ENCODE peak calls at places on chromosome X, in nine cellular contexts. One of them, this sample, is unnamed. For H3K4me1, the result is how much of the 10 kb centered on the place peaks cover.

GRCh38 chrX:48883729-48884128 is 13.8 kb downstream of the TIMM17B start:
- DNase-seq in CD8-positive, alpha-beta memory T cell: no peak
- DNase-seq in Peyer's patch: no peak
- DNase-seq in tibial nerve: no peak
- DNase-seq in heart right ventricle: no peak
- DNase-seq in CD8-positive, alpha-beta T cell: no peak
- DNase-seq in endodermal cell: no peak
- DNase-seq in adrenal gland: no peak
- DNase-seq in left ventricle myocardium inferior: no peak
- DNase-seq in this sample: peak

GRCh38 chrX:20989361-20989760 is 384.9 kb upstream of the CNKSR2 start:
- DNase-seq in CD8-positive, alpha-beta memory T cell: no peak
- DNase-seq in Peyer's patch: no peak
- DNase-seq in tibial nerve: no peak
- DNase-seq in heart right ventricle: no peak
- DNase-seq in CD8-positive, alpha-beta T cell: no peak
- DNase-seq in endodermal cell: no peak
- DNase-seq in adrenal gland: no peak
- DNase-seq in left ventricle myocardium inferior: no peak
- DNase-seq in this sample: no peak

GRCh38 chrX:45774961-45775360 is 574.3 kb upstream of the DIPK2B start:
- DNase-seq in CD8-positive, alpha-beta memory T cell: no peak
- DNase-seq in Peyer's patch: no peak
- DNase-seq in tibial nerve: no peak
- DNase-seq in heart right ventricle: peak
- DNase-seq in CD8-positive, alpha-beta T cell: no peak
- DNase-seq in endodermal cell: no peak
- DNase-seq in adrenal gland: no peak
- DNase-seq in left ventricle myocardium inferior: no peak
- DNase-seq in this sample: peak

GRCh38 chrX:46279214-46279924 is 265.9 kb downstream of the ZNF674 start:
- DNase-seq in CD8-positive, alpha-beta memory T cell: no peak
- DNase-seq in Peyer's patch: no peak
- DNase-seq in tibial nerve: no peak
- DNase-seq in heart right ventricle: no peak
- DNase-seq in CD8-positive, alpha-beta T cell: no peak
- DNase-seq in endodermal cell: no peak
- DNase-seq in adrenal gland: no peak
- DNase-seq in left ventricle myocardium inferior: no peak
- DNase-seq in this sample: no peak

GRCh38 chrX:113059714-113060113 is 219.1 kb upstream of the AMOT start:
- DNase-seq in CD8-positive, alpha-beta memory T cell: no peak
- DNase-seq in Peyer's patch: no peak
- DNase-seq in tibial nerve: no peak
- DNase-seq in heart right ventricle: no peak
- DNase-seq in CD8-positive, alpha-beta T cell: no peak
- DNase-seq in endodermal cell: no peak
- DNase-seq in adrenal gland: no peak
- DNase-seq in left ventricle myocardium inferior: no peak
- DNase-seq in this sample: no peak

GRCh38 chrX:101407167-101407747 is 468 bp downstream of the GLA start:
- DNase-seq in CD8-positive, alpha-beta memory T cell: no peak
- DNase-seq in Peyer's patch: no peak
- DNase-seq in tibial nerve: no peak
- DNase-seq in heart right ventricle: no peak
- DNase-seq in CD8-positive, alpha-beta T cell: no peak
- DNase-seq in endodermal cell: peak
- DNase-seq in adrenal gland: no peak
- DNase-seq in left ventricle myocardium inferior: no peak
- DNase-seq in this sample: no peak

GRCh38 chrX:24332868-24333267 is 19.0 kb upstream of the SUPT20HL2 start:
- DNase-seq in CD8-positive, alpha-beta memory T cell: no peak
- DNase-seq in Peyer's patch: no peak
- DNase-seq in tibial nerve: no peak
- DNase-seq in heart right ventricle: no peak
- DNase-seq in CD8-positive, alpha-beta T cell: no peak
- DNase-seq in endodermal cell: no peak
- DNase-seq in adrenal gland: no peak
- DNase-seq in left ventricle myocardium inferior: no peak
- DNase-seq in this sample: no peak

GRCh38 chrX:54495814-54496516 is at the start of gene FGD1:
- DNase-seq in CD8-positive, alpha-beta memory T cell: peak
- DNase-seq in Peyer's patch: peak
- DNase-seq in tibial nerve: peak
- DNase-seq in heart right ventricle: peak
- DNase-seq in CD8-positive, alpha-beta T cell: no peak
- DNase-seq in endodermal cell: peak
- DNase-seq in adrenal gland: peak
- DNase-seq in left ventricle myocardium inferior: peak
- DNase-seq in this sample: peak

GRCh38 chrX:11367609-11368430 is 74.6 kb downstream of the AMELX start:
- DNase-seq in CD8-positive, alpha-beta memory T cell: no peak
- DNase-seq in Peyer's patch: no peak
- DNase-seq in tibial nerve: no peak
- DNase-seq in heart right ventricle: no peak
- DNase-seq in CD8-positive, alpha-beta T cell: no peak
- DNase-seq in endodermal cell: no peak
- DNase-seq in adrenal gland: no peak
- DNase-seq in left ventricle myocardium inferior: no peak
- DNase-seq in this sample: no peak

GRCh38 chrX:39310925-39311324 is 509.7 kb downstream of the MID1IP1 start:
- DNase-seq in CD8-positive, alpha-beta memory T cell: no peak
- DNase-seq in Peyer's patch: no peak
- DNase-seq in tibial nerve: no peak
- DNase-seq in heart right ventricle: no peak
- DNase-seq in CD8-positive, alpha-beta T cell: no peak
- DNase-seq in endodermal cell: no peak
- DNase-seq in adrenal gland: no peak
- DNase-seq in left ventricle myocardium inferior: no peak
- DNase-seq in this sample: no peak

GRCh38 chrX:39307488-39307887 is 506.2 kb downstream of the MID1IP1 start:
- DNase-seq in CD8-positive, alpha-beta memory T cell: no peak
- DNase-seq in Peyer's patch: no peak
- DNase-seq in tibial nerve: no peak
- DNase-seq in heart right ventricle: no peak
- DNase-seq in CD8-positive, alpha-beta T cell: no peak
- DNase-seq in endodermal cell: no peak
- DNase-seq in adrenal gland: no peak
- DNase-seq in left ventricle myocardium inferior: no peak
- DNase-seq in this sample: no peak

GRCh38 chrX:39309721-39310152 is 508.5 kb downstream of the MID1IP1 start:
- DNase-seq in CD8-positive, alpha-beta memory T cell: peak
- DNase-seq in Peyer's patch: peak
- DNase-seq in tibial nerve: no peak
- DNase-seq in heart right ventricle: peak
- DNase-seq in CD8-positive, alpha-beta T cell: peak
- DNase-seq in endodermal cell: no peak
- DNase-seq in adrenal gland: peak
- DNase-seq in left ventricle myocardium inferior: peak
- DNase-seq in this sample: no peak

GRCh38 chrX:39308126-39308525 is 506.9 kb downstream of the MID1IP1 start:
- DNase-seq in CD8-positive, alpha-beta memory T cell: no peak
- DNase-seq in Peyer's patch: no peak
- DNase-seq in tibial nerve: no peak
- DNase-seq in heart right ventricle: no peak
- DNase-seq in CD8-positive, alpha-beta T cell: no peak
- DNase-seq in endodermal cell: no peak
- DNase-seq in adrenal gland: no peak
- DNase-seq in left ventricle myocardium inferior: no peak
- DNase-seq in this sample: no peak

DNA sequence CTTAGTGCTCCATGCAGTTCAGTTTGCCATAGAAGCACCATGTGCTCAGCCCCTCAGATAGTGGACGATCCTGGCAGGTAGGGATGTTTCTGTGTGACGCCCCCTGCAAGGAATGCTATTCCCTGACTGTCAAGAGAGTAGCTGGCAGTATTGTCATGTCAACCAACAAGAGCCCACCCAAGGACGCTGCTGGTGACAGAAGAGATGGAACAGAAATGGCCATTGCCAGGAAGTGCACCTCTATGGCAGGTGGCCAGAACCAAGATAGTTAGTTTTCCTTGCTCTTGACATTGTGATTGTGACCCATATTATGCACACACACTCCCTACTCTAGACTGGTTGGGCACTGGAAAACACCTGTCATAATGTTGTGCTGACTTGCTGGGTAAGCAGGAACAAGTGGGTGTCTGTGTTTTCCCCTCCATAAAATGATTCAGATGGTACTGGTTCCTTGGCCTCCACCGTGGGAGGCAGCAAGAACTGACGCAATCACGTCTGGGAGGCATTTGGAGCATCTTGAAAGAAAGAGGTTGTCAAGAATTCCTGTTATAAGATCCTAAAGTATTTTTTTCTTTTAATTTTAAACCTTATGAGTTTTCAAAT is 507.9 kb downstream of the MID1IP1 start:
- DNase-seq in CD8-positive, alpha-beta memory T cell: peak
- DNase-seq in Peyer's patch: no peak
- DNase-seq in tibial nerve: peak
- DNase-seq in heart right ventricle: no peak
- DNase-seq in CD8-positive, alpha-beta T cell: no peak
- DNase-seq in endodermal cell: no peak
- DNase-seq in adrenal gland: no peak
- DNase-seq in left ventricle myocardium inferior: no peak
- DNase-seq in this sample: no peak
- H3K4me1 ChIP-seq in CD8-positive, alpha-beta memory T cell: under half
- H3K4me1 ChIP-seq in Peyer's patch: under half
- H3K4me1 ChIP-seq in tibial nerve: under half
- H3K4me1 ChIP-seq in heart right ventricle: under half
- H3K4me1 ChIP-seq in CD8-positive, alpha-beta T cell: under half
- H3K4me1 ChIP-seq in endodermal cell: under half
- H3K4me1 ChIP-seq in adrenal gland: under half
- H3K4me1 ChIP-seq in left ventricle myocardium inferior: under half
- H3K4me1 ChIP-seq in this sample: under half

DNA sequence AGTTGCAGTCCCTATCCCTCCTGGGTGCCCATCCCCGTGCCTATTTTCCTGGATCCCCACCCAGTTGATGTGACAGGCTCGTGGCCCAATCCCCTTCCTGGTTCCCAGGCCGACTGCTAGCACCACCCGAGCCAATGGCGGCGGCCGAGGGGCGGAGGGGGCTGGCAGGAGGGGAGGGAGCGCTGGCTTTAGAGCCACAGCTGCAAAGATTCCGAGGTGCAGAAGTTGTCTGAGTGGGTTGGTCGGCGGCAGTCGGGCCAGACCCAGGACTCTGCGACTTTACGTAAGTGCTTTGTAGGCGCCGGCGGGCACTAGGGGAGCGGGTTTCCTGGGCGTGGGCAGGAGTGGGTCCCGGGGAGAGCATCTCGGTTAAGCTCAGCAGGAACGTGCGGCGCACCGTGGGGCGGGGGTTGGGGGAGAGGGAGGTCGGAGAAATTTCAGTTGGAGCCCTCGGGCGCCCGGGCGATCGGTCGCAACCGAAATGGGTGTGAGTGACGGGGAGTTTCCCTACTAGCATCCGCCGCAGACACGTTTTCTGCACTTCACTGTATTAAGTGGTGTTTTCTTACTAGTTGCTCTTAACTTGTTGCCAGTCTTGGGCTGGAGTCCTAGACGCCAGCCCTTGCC is at the start of gene PLS3:
- DNase-seq in CD8-positive, alpha-beta memory T cell: no peak
- DNase-seq in Peyer's patch: peak
- DNase-seq in tibial nerve: peak
- DNase-seq in heart right ventricle: peak
- DNase-seq in CD8-positive, alpha-beta T cell: no peak
- DNase-seq in endodermal cell: peak
- DNase-seq in adrenal gland: peak
- DNase-seq in left ventricle myocardium inferior: peak
- DNase-seq in this sample: peak
- H3K4me3 ChIP-seq in CD8-positive, alpha-beta memory T cell: no peak
- H3K4me3 ChIP-seq in Peyer's patch: peak
- H3K4me3 ChIP-seq in tibial nerve: peak
- H3K4me3 ChIP-seq in heart right ventricle: peak
- H3K4me3 ChIP-seq in CD8-positive, alpha-beta T cell: no peak
- H3K4me3 ChIP-seq in endodermal cell: peak
- H3K4me3 ChIP-seq in adrenal gland: peak
- H3K4me3 ChIP-seq in left ventricle myocardium inferior: peak
- H3K4me3 ChIP-seq in this sample: peak

DNA sequence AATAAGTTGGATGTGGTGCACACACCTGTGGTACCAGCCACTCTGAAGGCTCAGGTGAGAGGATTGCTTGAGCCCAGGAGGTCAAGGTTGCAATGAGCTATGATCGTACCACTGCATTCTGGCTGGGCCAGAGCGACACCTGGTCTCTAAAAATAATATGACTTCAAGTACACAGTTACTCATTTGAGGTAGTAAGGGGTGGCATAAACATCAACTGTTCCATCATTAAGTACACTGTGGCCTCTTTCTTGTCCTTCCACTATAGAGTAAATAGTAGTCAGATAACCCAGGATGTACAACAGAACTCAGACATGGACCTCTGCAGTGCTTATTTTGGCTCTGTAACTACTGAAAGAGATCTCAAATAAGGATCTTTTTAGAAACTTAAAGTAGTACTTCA is 10.6 kb downstream of the FAM9B start:
- DNase-seq in CD8-positive, alpha-beta memory T cell: no peak
- DNase-seq in Peyer's patch: no peak
- DNase-seq in tibial nerve: no peak
- DNase-seq in heart right ventricle: no peak
- DNase-seq in CD8-positive, alpha-beta T cell: no peak
- DNase-seq in endodermal cell: no peak
- DNase-seq in adrenal gland: no peak
- DNase-seq in left ventricle myocardium inferior: no peak
- DNase-seq in this sample: no peak
- H3K27ac ChIP-seq in CD8-positive, alpha-beta memory T cell: no peak
- H3K27ac ChIP-seq in Peyer's patch: no peak
- H3K27ac ChIP-seq in tibial nerve: no peak
- H3K27ac ChIP-seq in heart right ventricle: no peak
- H3K27ac ChIP-seq in CD8-positive, alpha-beta T cell: no peak
- H3K27ac ChIP-seq in endodermal cell: no peak
- H3K27ac ChIP-seq in adrenal gland: no peak
- H3K27ac ChIP-seq in left ventricle myocardium inferior: no peak
- H3K27ac ChIP-seq in this sample: no peak

GRCh38 chrX:133384454-133384853 is 30.8 kb downstream of the GPC4 start:
- DNase-seq in CD8-positive, alpha-beta memory T cell: no peak
- DNase-seq in Peyer's patch: no peak
- DNase-seq in tibial nerve: no peak
- DNase-seq in heart right ventricle: no peak
- DNase-seq in CD8-positive, alpha-beta T cell: no peak
- DNase-seq in endodermal cell: no peak
- DNase-seq in adrenal gland: no peak
- DNase-seq in left ventricle myocardium inferior: no peak
- DNase-seq in this sample: no peak

GRCh38 chrX:133391116-133391515 is 24.2 kb downstream of the GPC4 start:
- DNase-seq in CD8-positive, alpha-beta memory T cell: no peak
- DNase-seq in Peyer's patch: no peak
- DNase-seq in tibial nerve: no peak
- DNase-seq in heart right ventricle: no peak
- DNase-seq in CD8-positive, alpha-beta T cell: no peak
- DNase-seq in endodermal cell: no peak
- DNase-seq in adrenal gland: no peak
- DNase-seq in left ventricle myocardium inferior: no peak
- DNase-seq in this sample: no peak

GRCh38 chrX:133394765-133395164 is 20.5 kb downstream of the GPC4 start:
- DNase-seq in CD8-positive, alpha-beta memory T cell: no peak
- DNase-seq in Peyer's patch: no peak
- DNase-seq in tibial nerve: no peak
- DNase-seq in heart right ventricle: no peak
- DNase-seq in CD8-positive, alpha-beta T cell: no peak
- DNase-seq in endodermal cell: no peak
- DNase-seq in adrenal gland: no peak
- DNase-seq in left ventricle myocardium inferior: no peak
- DNase-seq in this sample: no peak

GRCh38 chrX:133390647-133391046 is 24.6 kb downstream of the GPC4 start:
- DNase-seq in CD8-positive, alpha-beta memory T cell: no peak
- DNase-seq in Peyer's patch: no peak
- DNase-seq in tibial nerve: no peak
- DNase-seq in heart right ventricle: no peak
- DNase-seq in CD8-positive, alpha-beta T cell: no peak
- DNase-seq in endodermal cell: no peak
- DNase-seq in adrenal gland: no peak
- DNase-seq in left ventricle myocardium inferior: no peak
- DNase-seq in this sample: no peak

GRCh38 chrX:133389975-133390374 is 25.3 kb downstream of the GPC4 start:
- DNase-seq in CD8-positive, alpha-beta memory T cell: no peak
- DNase-seq in Peyer's patch: no peak
- DNase-seq in tibial nerve: no peak
- DNase-seq in heart right ventricle: no peak
- DNase-seq in CD8-positive, alpha-beta T cell: no peak
- DNase-seq in endodermal cell: no peak
- DNase-seq in adrenal gland: no peak
- DNase-seq in left ventricle myocardium inferior: no peak
- DNase-seq in this sample: no peak
- H3K4me1 ChIP-seq in CD8-positive, alpha-beta memory T cell: under half
- H3K4me1 ChIP-seq in Peyer's patch: under half
- H3K4me1 ChIP-seq in tibial nerve: under half
- H3K4me1 ChIP-seq in heart right ventricle: under half
- H3K4me1 ChIP-seq in CD8-positive, alpha-beta T cell: under half
- H3K4me1 ChIP-seq in endodermal cell: under half
- H3K4me1 ChIP-seq in adrenal gland: under half
- H3K4me1 ChIP-seq in left ventricle myocardium inferior: under half
- H3K4me1 ChIP-seq in this sample: under half